ENCODE peak calls at places on chromosome 10, in seven cellular contexts. Y is HepG2, G is HCT116, E is H1, A is SK-N-SH, R is GM12878, D is K562. P is an unnamed sample.

GRCh38 chr10:48612241-48612943 is 7.5 kb upstream of the ARHGAP22 start:
- DNase-seq in Y (no peak), G (no peak), E (no peak), A (no peak), R (no peak), D (no peak), P (no peak)

GRCh38 chr10:11165591-11166543 is 148.2 kb downstream of the CELF2 start:
- DNase-seq in Y (no peak), G (no peak), E (no peak), A (peak), R (no peak), D (peak), P (no peak)

GRCh38 chr10:11546581-11546980 is 64.9 kb downstream of the USP6NL start:
- DNase-seq in Y (no peak), G (no peak), E (no peak), A (no peak), R (no peak), D (no peak), P (no peak)

GRCh38 chr10:79019441-79019840 is 49.3 kb upstream of the ZMIZ1 start:
- DNase-seq in Y (no peak), G (no peak), E (no peak), A (no peak), R (no peak), D (no peak), P (no peak)

GRCh38 chr10:24553051-24553612 is 170.6 kb downstream of the ARHGAP21 start:
- DNase-seq in Y (peak), G (no peak), E (no peak), A (no peak), R (no peak), D (no peak), P (no peak)

GRCh38 chr10:33187427-33187999 is 147.0 kb downstream of the NRP1 start:
- DNase-seq in Y (no peak), G (no peak), E (no peak), A (no peak), R (no peak), D (no peak), P (no peak)

GRCh38 chr10:576130-576465 is 113.4 kb downstream of the DIP2C start:
- DNase-seq in Y (no peak), G (no peak), E (no peak), A (no peak), R (no peak), D (no peak), P (no peak)

GRCh38 chr10:129074939-129075338 is 392.1 kb upstream of the MGMT start:
- DNase-seq in Y (no peak), G (no peak), E (no peak), A (no peak), R (no peak), D (no peak), P (no peak)

GRCh38 chr10:104246981-104247380 is 7.7 kb upstream of the GSTO1 start:
- DNase-seq in Y (no peak), G (no peak), E (no peak), A (no peak), R (no peak), D (no peak), P (no peak)

GRCh38 chr10:94012834-94013830 is 19.4 kb downstream of the PLCE1 start:
- DNase-seq in Y (no peak), G (no peak), E (no peak), A (no peak), R (no peak), D (no peak), P (no peak)

GRCh38 chr10:96511044-96511945 is 2.4 kb downstream of the TLL2 start:
- DNase-seq in Y (peak), G (peak), E (peak), A (peak), R (no peak), D (peak), P (no peak)

GRCh38 chr10:104306897-104307296 is 31.4 kb downstream of the ITPRIP start:
- DNase-seq in Y (no peak), G (no peak), E (no peak), A (peak), R (no peak), D (no peak), P (no peak)

GRCh38 chr10:132906106-132906505 is 36.3 kb downstream of the CFAP46 start:
- DNase-seq in Y (no peak), G (no peak), E (no peak), A (no peak), R (no peak), D (no peak), P (no peak)
- TF ChIP-seq YY1 in Y (no peak), G (no peak), E (no peak), A (no peak), R (no peak), D (no peak), P (no peak)

GRCh38 chr10:22427101-22427500 is 81.8 kb downstream of the SPAG6 start:
- DNase-seq in Y (no peak), G (peak), E (no peak), A (no peak), R (no peak), D (peak), P (no peak)

GRCh38 chr10:22429981-22430421 is 84.7 kb downstream of the SPAG6 start:
- DNase-seq in Y (no peak), G (no peak), E (no peak), A (no peak), R (no peak), D (peak), P (no peak)

GRCh38 chr10:22426653-22427052 is 81.4 kb downstream of the SPAG6 start:
- DNase-seq in Y (no peak), G (no peak), E (no peak), A (no peak), R (no peak), D (no peak), P (no peak)

GRCh38 chr10:22429146-22429545 is 83.8 kb downstream of the SPAG6 start:
- DNase-seq in Y (no peak), G (no peak), E (no peak), A (no peak), R (no peak), D (no peak), P (no peak)

DNA sequence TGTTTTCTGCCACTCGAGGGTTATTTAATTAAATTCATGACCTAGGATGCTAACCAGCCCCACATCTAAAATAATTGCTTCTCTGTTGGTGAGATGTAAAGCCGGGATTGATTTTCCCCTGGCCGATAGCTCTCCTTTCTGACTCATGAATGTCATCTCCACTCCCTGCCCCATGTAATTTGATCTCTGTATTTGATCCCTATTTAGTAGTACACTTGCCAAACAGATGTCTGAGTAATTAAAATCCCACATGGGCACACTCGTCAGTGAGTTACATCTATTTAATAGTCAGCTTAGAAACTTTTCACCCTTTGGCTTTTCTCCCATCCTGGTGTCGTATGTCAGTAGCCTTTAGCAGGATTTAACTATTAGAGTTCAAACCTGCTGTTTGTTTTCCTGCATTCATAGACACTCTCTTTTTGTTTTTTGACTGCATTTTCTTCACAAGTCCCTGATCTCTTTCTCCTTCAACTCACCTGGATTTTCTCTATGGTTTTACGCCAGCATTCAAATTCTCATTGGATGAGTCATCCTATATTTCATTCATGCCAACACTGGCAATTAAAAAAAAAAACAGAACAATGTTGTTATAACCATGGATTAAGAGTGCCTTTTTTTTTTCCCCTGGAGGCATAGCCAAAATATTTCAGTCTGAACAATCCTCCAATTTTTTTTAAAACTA is 82.7 kb downstream of the SPAG6 start:
- DNase-seq in Y (no peak), G (peak), E (no peak), A (peak), R (no peak), D (no peak), P (no peak)
- TF ChIP-seq YY1 in Y (no peak), G (no peak), E (no peak), A (no peak), R (no peak), D (no peak), P (no peak)

DNA sequence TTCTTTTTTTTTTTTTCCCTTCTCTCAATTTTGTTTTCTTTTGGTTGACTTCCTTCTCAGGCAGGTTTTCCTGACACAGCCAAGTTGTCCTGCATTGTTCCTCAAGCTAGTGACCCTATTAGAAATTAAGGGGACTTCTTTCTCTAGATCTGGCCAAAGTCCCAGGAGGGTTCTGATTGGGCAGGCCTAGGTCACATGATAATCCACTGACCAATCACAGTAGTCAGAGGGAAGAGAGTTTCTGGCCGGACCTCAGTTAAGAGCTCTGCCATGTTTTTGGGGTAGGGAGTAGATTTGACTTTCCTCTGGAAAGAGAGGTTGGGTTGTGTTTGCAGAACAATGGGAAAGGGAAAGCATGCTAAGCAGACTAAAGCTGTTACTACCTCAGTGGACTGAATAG is 16.2 kb downstream of the VWA2 start:
- DNase-seq in Y (no peak), G (no peak), E (no peak), A (no peak), R (no peak), D (peak), P (no peak)
- TF ChIP-seq YY1 in Y (no peak), G (no peak), E (no peak), A (no peak), R (no peak), D (no peak), P (no peak)

GRCh38 chr10:14773551-14774213 is 1.0 kb downstream of the FAM107B start:
- DNase-seq in Y (no peak), G (no peak), E (no peak), A (no peak), R (no peak), D (no peak), P (no peak)
- TF ChIP-seq YY1 in Y (no peak), G (no peak), E (no peak), A (no peak), R (no peak), D (no peak), P (no peak)

GRCh38 chr10:12833451-12833850 is 168.1 kb downstream of the CCDC3 start:
- DNase-seq in Y (no peak), G (no peak), E (no peak), A (no peak), R (no peak), D (no peak), P (no peak)

GRCh38 chr10:12834116-12834515 is 167.4 kb downstream of the CCDC3 start:
- DNase-seq in Y (no peak), G (no peak), E (no peak), A (no peak), R (no peak), D (no peak), P (no peak)

GRCh38 chr10:12832096-12832495 is 169.4 kb downstream of the CCDC3 start:
- DNase-seq in Y (no peak), G (no peak), E (no peak), A (no peak), R (no peak), D (no peak), P (no peak)

GRCh38 chr10:12834721-12835120 is 166.8 kb downstream of the CCDC3 start:
- DNase-seq in Y (no peak), G (no peak), E (no peak), A (no peak), R (no peak), D (no peak), P (no peak)

DNA sequence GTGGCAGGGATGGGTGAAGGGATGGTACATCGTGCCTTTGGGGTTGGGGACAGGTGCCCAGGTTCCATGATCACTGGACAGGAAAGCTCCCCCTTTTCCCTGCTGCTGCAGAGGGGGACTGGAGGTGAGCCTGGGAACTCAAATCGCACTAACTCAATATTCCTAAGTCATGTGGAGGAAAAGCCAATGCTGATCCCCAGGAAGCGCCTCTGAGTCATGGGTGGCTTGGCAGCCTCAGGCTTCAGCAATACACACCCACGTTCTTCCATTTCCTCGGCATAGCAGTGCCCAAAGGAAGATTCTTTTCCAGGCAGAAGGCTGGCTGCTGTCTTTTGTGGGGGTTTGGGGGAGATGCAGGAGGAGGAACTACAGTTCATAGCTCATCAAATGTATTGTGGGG is 165.8 kb downstream of the CCDC3 start:
- DNase-seq in Y (no peak), G (peak), E (no peak), A (no peak), R (no peak), D (no peak), P (no peak)
- TF ChIP-seq YY1 in Y (no peak), G (no peak), E (no peak), A (no peak), R (no peak), D (no peak), P (no peak)

DNA sequence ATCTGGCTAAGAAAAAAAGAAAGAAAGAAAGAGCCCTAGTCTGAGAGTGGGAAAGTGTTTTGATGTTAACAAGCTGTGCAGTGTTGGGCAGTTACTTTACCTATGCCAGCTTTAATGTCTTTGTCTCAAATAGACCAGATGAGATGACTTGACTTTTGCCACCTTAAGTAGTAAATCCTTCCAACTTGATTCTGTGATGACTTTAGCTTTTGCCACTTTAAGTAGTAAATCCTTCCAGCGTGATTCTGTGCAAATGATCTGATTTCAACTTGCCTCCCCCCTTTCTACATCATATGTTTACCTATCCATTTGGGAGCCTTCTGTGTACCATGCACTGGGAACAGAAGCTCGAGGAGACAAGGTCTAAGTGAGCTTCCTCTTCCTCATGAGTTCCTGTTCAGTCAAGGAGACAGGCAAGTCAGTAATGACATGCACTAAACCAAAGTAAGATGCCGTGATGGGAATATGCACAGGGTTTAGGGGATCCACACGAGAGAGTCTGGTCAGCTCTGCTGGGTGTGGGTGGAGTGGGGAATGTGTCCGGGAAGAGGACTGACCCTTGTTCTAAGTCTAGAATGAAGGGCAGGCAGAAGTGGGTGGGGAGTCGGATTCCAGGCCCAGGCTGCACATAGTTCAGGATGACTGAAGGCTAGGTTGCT is 17.3 kb downstream of the INPP5F start:
- DNase-seq in Y (no peak), G (no peak), E (no peak), A (no peak), R (no peak), D (no peak), P (no peak)
- TF ChIP-seq YY1 in Y (no peak), G (no peak), E (no peak), A (no peak), R (no peak), D (no peak), P (no peak)

DNA sequence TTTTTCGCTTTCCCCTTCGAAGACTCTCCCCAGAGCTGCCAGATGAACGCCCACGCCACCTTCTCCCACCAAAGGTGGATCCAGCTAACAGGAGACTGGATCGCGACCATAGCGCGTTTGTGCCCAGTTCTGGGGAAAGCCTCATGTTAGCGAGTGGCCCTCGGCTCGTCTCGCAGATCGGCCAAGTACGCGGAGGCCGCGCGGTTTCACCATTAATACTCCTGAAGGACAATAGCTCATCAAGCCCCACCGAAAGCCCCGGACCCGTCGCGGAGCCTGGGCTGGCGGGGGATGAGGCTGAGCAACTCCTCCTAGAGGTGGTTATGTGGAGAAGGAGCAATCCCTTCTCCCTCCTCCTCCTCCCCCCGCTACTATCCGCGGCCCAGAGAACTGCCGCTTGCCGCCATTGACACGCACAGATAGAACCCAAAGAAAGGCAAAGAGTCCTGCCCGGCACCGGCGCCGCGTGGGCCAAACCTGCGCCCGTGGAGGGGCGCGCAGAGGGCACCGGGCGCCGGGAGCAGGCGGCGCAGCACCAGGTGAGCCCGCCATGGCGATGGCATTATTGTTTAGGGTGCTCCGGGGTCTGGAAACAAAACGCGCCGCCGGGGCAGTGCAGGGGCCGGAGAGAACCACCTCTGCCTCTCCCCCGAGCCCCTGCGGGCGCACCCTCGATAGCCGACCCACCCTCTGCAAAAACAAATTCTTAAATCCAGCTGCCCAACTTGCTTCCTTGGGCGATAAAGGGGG is at the start of gene MACROH2A2:
- DNase-seq in Y (peak), G (peak), E (peak), A (peak), R (no peak), D (no peak), P (peak)
- TF ChIP-seq YY1 in Y (peak), G (peak), E (peak), A (peak), R (no peak), D (no peak), P (no peak)